ENCODE peak calls at places on chromosomes 16 and 17, in eight cellular contexts. P is pancreas; N is cardiac fibroblast; J is A172; W is NCI-H1417; U is CD4-positive, CD25-positive, alpha-beta regulatory T cell; B is T follicular helper cell; M is activated T-cell treated with anti-CD3 and anti-CD28 coated beads, Interleukin-2, amount 50 U/mL, for 72 hours. T is an unnamed sample.
A peak's percentile ranks its signal among the peaks of the same experiment; 100 is the strongest.

GRCh38 chr16:85935957-85936760 is 37.2 kb downstream of the IRF8 start:
- DNase-seq in U (peak; percentile 59), P (no peak), W (no peak), B (peak; percentile 21), N (no peak), M (peak; percentile 87), J (peak; percentile 38), T (peak; percentile 42)

GRCh38 chr16:69223882-69224281 is 36.9 kb downstream of the SNTB2 start:
- DNase-seq in J (peak; percentile 46), B (no peak), W (no peak), P (no peak), M (no peak), N (no peak), U (no peak), T (peak; percentile 59)

GRCh38 chr16:81106826-81107503 is 10.8 kb upstream of the GCSH start:
- DNase-seq in B (no peak), W (no peak), U (no peak), P (no peak), M (no peak), J (no peak), N (no peak), T (no peak)

GRCh38 chr17:194844-195602 is 13.6 kb upstream of the DOC2B start:
- DNase-seq in U (no peak), P (no peak), M (no peak), W (peak; percentile 15), B (no peak), J (no peak), N (no peak), T (no peak)

GRCh38 chr16:85424260-85425060 is 188.7 kb upstream of the GSE1 start:
- DNase-seq in J (no peak), P (no peak), M (no peak), W (peak; percentile 79), B (no peak), U (no peak), N (no peak), T (no peak)

GRCh38 chr16:26645629-26646028 is 421.1 kb upstream of the C16orf82 start:
- DNase-seq in W (no peak), B (no peak), M (peak; percentile 70), U (peak; percentile 6), P (no peak), N (no peak), J (no peak), T (peak; percentile 4)

GRCh38 chr17:65175952-65176351 is 38.8 kb downstream of the RGS9 start:
- DNase-seq in J (no peak), U (no peak), B (no peak), N (no peak), W (no peak), P (no peak), M (no peak), T (no peak)

GRCh38 chr16:24741862-24742261 is 12.4 kb downstream of the TNRC6A start:
- DNase-seq in M (no peak), U (no peak), J (no peak), N (no peak), P (no peak), B (no peak), W (no peak), T (no peak)

GRCh38 chr17:17922198-17922901 is 49.9 kb downstream of the TOM1L2 start:
- DNase-seq in N (no peak), M (no peak), U (no peak), P (no peak), W (peak; percentile 67), B (no peak), J (peak; percentile 72), T (peak; percentile 41)